ENCODE peak calls at places on chromosomes 3 and 15, in eight cellular contexts. N is activated T-helper 1 cell treated with Interleukin-2 at 50 U/mL for 16 hours; G is GM13976; F is mucosa of gallbladder; C is stimulated activated CD8-positive, alpha-beta memory T cell treated with anti-CD3 and anti-CD28 coated beads, Interleukin-15, amount 100 ng/mL, for 4 hours; O is stimulated activated CD4-positive, alpha-beta T cell treated with anti-CD3 and anti-CD28 coated beads, Interleukin-12 subunit alpha, Interleukin-12 subunit beta, amount 100 ng/mL, for 4 hours; S is amygdala; P is SW 1271. D is an unnamed sample.

GRCh38 chr3:34073961-34074360 is 275.5 kb downstream of the PDCD6IP start:
- DNase-seq in C (no peak), S (no peak), P (no peak), F (no peak), O (no peak), G (no peak), N (no peak), D (no peak)

GRCh38 chr3:128590948-128591347 is 59.7 kb downstream of the RPN1 start:
- DNase-seq in F (no peak), O (no peak), C (no peak), N (no peak), S (no peak), G (no peak), P (no peak), D (no peak)

GRCh38 chr3:50237133-50237651 is 1.2 kb downstream of the GNAI2 start:
- DNase-seq in C (no peak), N (no peak), S (no peak), G (no peak), O (no peak), F (no peak), P (no peak), D (no peak)

GRCh38 chr15:33029247-33029646 is 165.3 kb downstream of the FMN1 start:
- DNase-seq in O (no peak), P (no peak), N (no peak), S (no peak), C (no peak), F (no peak), G (no peak), D (no peak)

GRCh38 chr3:158352551-158352950 is 218.4 kb upstream of the MLF1 start:
- DNase-seq in P (no peak), N (no peak), C (no peak), F (no peak), S (no peak), G (no peak), O (no peak), D (no peak)

GRCh38 chr3:140636452-140637138 is 41.3 kb upstream of the TRIM42 start:
- DNase-seq in O (no peak), G (no peak), S (no peak), N (no peak), P (no peak), F (no peak), C (no peak), D (no peak)

GRCh38 chr3:124685481-124685880 is 44.8 kb upstream of the UMPS start:
- DNase-seq in F (no peak), C (no peak), P (no peak), S (no peak), N (no peak), G (no peak), O (no peak), D (no peak)

GRCh38 chr3:196837819-196838420 is 29.8 kb upstream of the SENP5 start:
- DNase-seq in C (peak), G (peak), N (peak), P (no peak), O (peak), S (no peak), F (peak), D (peak)

GRCh38 chr3:59386165-59386564 is 336.3 kb upstream of the CFAP20DC start:
- DNase-seq in F (no peak), C (no peak), P (no peak), N (no peak), S (no peak), G (peak), O (no peak), D (no peak)

GRCh38 chr15:38148476-38148875 is 104.2 kb upstream of the SPRED1 start:
- DNase-seq in F (no peak), N (no peak), S (no peak), P (no peak), C (no peak), O (no peak), G (no peak), D (no peak)

GRCh38 chr3:141147657-141148056 is 84.0 kb upstream of the PXYLP1 start:
- DNase-seq in F (peak), G (no peak), O (no peak), N (no peak), P (no peak), C (no peak), S (no peak), D (no peak)

GRCh38 chr3:81302045-81302444 is 459.4 kb downstream of the GBE1 start:
- DNase-seq in O (no peak), S (peak), C (no peak), G (peak), P (no peak), F (peak), N (no peak), D (peak)

GRCh38 chr3:13598926-13599886 is 50.3 kb downstream of the FBLN2 start:
- DNase-seq in P (no peak), C (no peak), N (no peak), S (no peak), F (no peak), G (no peak), O (no peak), D (no peak)

GRCh38 chr3:150248116-150248864 is 159.8 kb upstream of the TSC22D2 start:
- DNase-seq in C (no peak), F (no peak), N (no peak), G (no peak), P (no peak), O (no peak), S (no peak), D (peak)

GRCh38 chr15:96290679-96291078 is 39.8 kb upstream of the NR2F2 start:
- DNase-seq in N (no peak), F (no peak), P (no peak), C (no peak), O (no peak), S (no peak), G (no peak), D (no peak)

GRCh38 chr15:23565395-23566069 is at the start of gene MKRN3:
- DNase-seq in C (peak), O (peak), P (no peak), G (no peak), F (no peak), S (peak), N (peak), D (peak)

GRCh38 chr3:54857343-54857742 is 70.5 kb downstream of the LRTM1 start:
- DNase-seq in S (no peak), G (no peak), O (no peak), P (no peak), C (no peak), F (no peak), N (no peak), D (no peak)

GRCh38 chr15:70271422-70272088 is 173.8 kb upstream of the TLE3 start:
- DNase-seq in O (no peak), N (no peak), P (peak), F (peak), G (no peak), C (no peak), S (no peak), D (peak)

GRCh38 chr15:91956026-91956723 is 102.7 kb downstream of the SLCO3A1 start:
- DNase-seq in G (no peak), S (no peak), C (no peak), N (no peak), F (no peak), P (no peak), O (no peak), D (no peak)

GRCh38 chr3:154875142-154875541 is 205.0 kb upstream of the MME start:
- DNase-seq in C (no peak), F (no peak), O (no peak), S (no peak), G (no peak), N (no peak), P (no peak), D (no peak)

GRCh38 chr15:24878153-24878552 is 76.6 kb upstream of the SNRPN start:
- DNase-seq in F (peak), O (no peak), N (no peak), C (no peak), G (no peak), S (no peak), P (no peak), D (no peak)

GRCh38 chr15:96320703-96321421 is 9.6 kb upstream of the NR2F2 start:
- DNase-seq in F (no peak), O (no peak), S (no peak), C (no peak), G (no peak), N (no peak), P (no peak), D (no peak)

GRCh38 chr3:195160257-195160898 is 110.6 kb downstream of the XXYLT1 start:
- DNase-seq in F (no peak), O (no peak), N (no peak), P (no peak), C (no peak), G (no peak), S (no peak), D (peak)

GRCh38 chr3:99509224-99509623 is 129.2 kb upstream of the COL8A1 start:
- DNase-seq in S (no peak), C (no peak), G (no peak), P (no peak), N (no peak), F (no peak), O (no peak), D (peak)

GRCh38 chr3:150747909-150748568 is 14.9 kb downstream of the SIAH2 start:
- DNase-seq in O (no peak), C (no peak), N (no peak), S (no peak), G (no peak), F (no peak), P (no peak), D (no peak)

GRCh38 chr3:105195260-105195659 is 171.4 kb upstream of the ALCAM start:
- DNase-seq in C (no peak), G (no peak), N (no peak), P (no peak), O (no peak), S (no peak), F (no peak), D (no peak)

GRCh38 chr3:63364495-63364894 is 86.4 kb downstream of the SYNPR start:
- DNase-seq in C (no peak), S (no peak), G (no peak), F (no peak), O (no peak), N (no peak), P (no peak), D (no peak)

GRCh38 chr3:125443923-125444322 is 68.8 kb upstream of the ZNF148 start:
- DNase-seq in F (no peak), C (no peak), G (no peak), P (no peak), S (no peak), O (no peak), N (no peak), D (peak)

GRCh38 chr3:149384911-149385321 is 7.5 kb upstream of the TM4SF1 start:
- DNase-seq in G (no peak), F (no peak), N (no peak), S (no peak), O (no peak), C (no peak), P (no peak), D (peak)

GRCh38 chr3:32078085-32078634 is 28.3 kb upstream of the GPD1L start:
- DNase-seq in O (no peak), S (no peak), G (no peak), F (no peak), P (no peak), C (no peak), N (no peak), D (no peak)

GRCh38 chr3:178847170-178847569 is 224.4 kb downstream of the ZMAT3 start:
- DNase-seq in O (no peak), S (no peak), P (no peak), C (no peak), N (no peak), F (no peak), G (no peak), D (no peak)

GRCh38 chr3:4292301-4292700 is 10.9 kb upstream of the SETMAR start:
- DNase-seq in F (no peak), S (no peak), O (no peak), C (no peak), P (no peak), G (no peak), N (no peak), D (no peak)

GRCh38 chr3:172148269-172148668 is 108.9 kb downstream of the FNDC3B start:
- DNase-seq in F (no peak), G (no peak), P (peak), N (no peak), O (no peak), S (no peak), C (no peak), D (no peak)

GRCh38 chr15:68385240-68385561 is 46.8 kb downstream of the ITGA11 start:
- DNase-seq in O (no peak), C (no peak), F (peak), S (no peak), N (no peak), G (no peak), P (no peak), D (no peak)

GRCh38 chr15:49293941-49294340 is 123.9 kb downstream of the GALK2 start:
- DNase-seq in G (no peak), P (no peak), O (no peak), N (no peak), S (no peak), C (no peak), F (no peak), D (no peak)

D was measured in AG04450.